ENCODE peak calls at places on chromosomes 1 and 21, in four cellular contexts. M is kidney tubule cell; K is epithelial cell of esophagus; A is effector CD4-positive, alpha-beta T cell. V is an unnamed sample.

GRCh38 chr1:208233546-208233945 is 10.6 kb downstream of the PLXNA2 start:
- DNase-seq in M (no peak), K (no peak), A (no peak), V (no peak)

GRCh38 chr1:33957854-33958253 is 94.0 kb downstream of the HMGB4 start:
- DNase-seq in A (no peak), M (no peak), K (no peak), V (no peak)

GRCh38 chr1:207923561-207923960 is 12.6 kb upstream of the CD34 start:
- DNase-seq in K (no peak), M (no peak), A (no peak), V (no peak)

GRCh38 chr1:215473943-215474342 is 93.2 kb upstream of the KCTD3 start:
- DNase-seq in M (no peak), K (no peak), A (no peak), V (no peak)

GRCh38 chr1:40877681-40878080 is 15.5 kb upstream of the CITED4 start:
- DNase-seq in A (no peak), K (peak), M (peak), V (peak)

GRCh38 chr21:29334717-29335428 is 36.2 kb downstream of the BACH1 start:
- DNase-seq in K (peak), M (no peak), A (no peak), V (no peak)

GRCh38 chr1:68087184-68087583 is 36.8 kb upstream of the DIRAS3 start:
- DNase-seq in K (peak), A (no peak), M (peak), V (peak)

GRCh38 chr1:183089025-183089639 is 65.9 kb downstream of the LAMC1 start:
- DNase-seq in K (no peak), A (no peak), M (no peak), V (peak)

GRCh38 chr21:41802684-41803083 is 35.8 kb upstream of the RIPK4 start:
- DNase-seq in A (no peak), K (no peak), M (no peak), V (peak)

GRCh38 chr1:158931055-158931737 is at the start of gene PYHIN1:
- DNase-seq in K (peak), M (no peak), A (peak), V (no peak)

GRCh38 chr1:159959451-159959850 is 5.4 kb upstream of the SLAMF9 start:
- DNase-seq in M (peak), K (peak), A (no peak), V (peak)

GRCh38 chr1:171245458-171246064 is 2.7 kb upstream of the FMO1 start:
- DNase-seq in K (peak), M (peak), A (no peak), V (peak)

GRCh38 chr1:43414634-43415223 is 25.0 kb downstream of the SZT2 start:
- DNase-seq in A (peak), M (peak), K (peak), V (peak)

GRCh38 chr1:169711469-169712308 is at the start of gene SELL:
- DNase-seq in A (peak), K (peak), M (peak), V (peak)

GRCh38 chr1:176996455-176997090 is 167.9 kb downstream of the ASTN1 start:
- DNase-seq in M (no peak), A (no peak), K (no peak), V (no peak)

GRCh38 chr1:104868794-104869193 is 1119.1 kb downstream of the AMY1C start:
- DNase-seq in M (no peak), A (no peak), K (no peak), V (no peak)

GRCh38 chr1:112064344-112064743 is 74.9 kb upstream of the KCND3 start:
- DNase-seq in K (no peak), A (no peak), M (no peak), V (no peak)

GRCh38 chr1:169741666-169742394 is 8.0 kb upstream of the SELE start:
- DNase-seq in M (peak), A (no peak), K (no peak), V (no peak)

GRCh38 chr1:205811660-205812059 is 1.3 kb downstream of the SLC41A1 start:
- DNase-seq in M (no peak), K (no peak), A (no peak), V (no peak)

GRCh38 chr1:48692235-48692634 is 84.5 kb downstream of the BEND5 start:
- DNase-seq in K (peak), M (peak), A (no peak), V (no peak)

GRCh38 chr1:39047374-39048229 is 21.5 kb downstream of the NDUFS5 start:
- DNase-seq in M (peak), K (peak), A (no peak), V (peak)